ENCODE peak calls at places on chromosomes 4 and X, in seven cellular contexts. L is A549, E is IMR-90, G is GM12878, R is H1, C is HepG2, Y is K562. N is an unnamed sample.

GRCh38 chrX:126551306-126551705 is 1.3 kb downstream of the DCAF12L1 start:
- DNase-seq in L (no peak), E (no peak), G (no peak), R (no peak), C (no peak), Y (no peak), N (no peak)

GRCh38 chr4:156677656-156678055 is 293.9 kb downstream of the PDGFC start:
- DNase-seq in L (no peak), E (no peak), G (no peak), R (no peak), C (no peak), Y (no peak), N (no peak)

GRCh38 chr4:54663181-54663580 is 5.4 kb downstream of the KIT start:
- DNase-seq in L (no peak), E (no peak), G (no peak), R (peak; percentile 3), C (no peak), Y (no peak), N (no peak)

GRCh38 chr4:152382057-152382785 is 153.7 kb downstream of the FBXW7 start:
- DNase-seq in L (no peak), E (peak; percentile 21), G (no peak), R (no peak), C (no peak), Y (no peak), N (no peak)

GRCh38 chrX:131677655-131678628 is 134.1 kb downstream of the OR13H1 start:
- DNase-seq in L (peak; percentile 71), E (peak; percentile 3), G (no peak), R (peak; percentile 70), C (peak; percentile 18), Y (peak; percentile 50), N (peak; percentile 74)

GRCh38 chr4:80138556-80139538 is 58.5 kb upstream of the PRDM8 start:
- DNase-seq in L (no peak), E (peak; percentile 82), G (peak; percentile 12), R (no peak), C (no peak), Y (no peak), N (no peak)

GRCh38 chr4:101972791-101973190 is 182.3 kb downstream of the BANK1 start:
- DNase-seq in L (no peak), E (no peak), G (no peak), R (no peak), C (no peak), Y (no peak), N (no peak)

GRCh38 chr4:38989487-38989886 is 42.7 kb downstream of the TMEM156 start:
- DNase-seq in L (no peak), E (peak; percentile 65), G (no peak), R (no peak), C (no peak), Y (no peak), N (no peak)

GRCh38 chr4:158535130-158535614 is 13.5 kb downstream of the RXFP1 start:
- DNase-seq in L (no peak), E (peak; percentile 80), G (no peak), R (no peak), C (no peak), Y (peak; percentile 23), N (no peak)

GRCh38 chr4:26838055-26838842 is 22.4 kb upstream of the STIM2 start:
- DNase-seq in L (no peak), E (no peak), G (no peak), R (no peak), C (no peak), Y (no peak), N (no peak)

GRCh38 chr4:24763631-24764302 is 31.6 kb upstream of the SOD3 start:
- DNase-seq in L (no peak), E (peak; percentile 74), G (no peak), R (no peak), C (no peak), Y (no peak), N (no peak)

GRCh38 chr4:85994576-85994975 is 365.3 kb downstream of the MAPK10 start:
- DNase-seq in L (no peak), E (no peak), G (no peak), R (no peak), C (no peak), Y (no peak), N (no peak)

GRCh38 chrX:138945219-138945618 is 233.7 kb upstream of the FGF13 start:
- DNase-seq in L (no peak), E (no peak), G (no peak), R (no peak), C (no peak), Y (peak; percentile 39), N (no peak)

GRCh38 chrX:19907794-19908193 is 20.4 kb upstream of the SH3KBP1 start:
- DNase-seq in L (no peak), E (no peak), G (no peak), R (no peak), C (no peak), Y (no peak), N (no peak)

GRCh38 chrX:102963955-102964354 is 26.9 kb downstream of the RAB40AL start:
- DNase-seq in L (no peak), E (no peak), G (no peak), R (no peak), C (no peak), Y (no peak), N (no peak)

GRCh38 chrX:37926700-37927099 is 79.3 kb upstream of the DYNLT3 start:
- DNase-seq in L (peak; percentile 2), E (peak; percentile 41), G (peak; percentile 4), R (no peak), C (peak; percentile 25), Y (peak; percentile 17), N (peak; percentile 8)

GRCh38 chr4:127868196-127868595 is 12.5 kb upstream of the PLK4 start:
- DNase-seq in L (no peak), E (peak; percentile 55), G (no peak), R (no peak), C (no peak), Y (no peak), N (no peak)

GRCh38 chrX:139758250-139758649 is 50.3 kb upstream of the MCF2 start:
- DNase-seq in L (no peak), E (no peak), G (no peak), R (peak; percentile 49), C (no peak), Y (peak; percentile 38), N (no peak)

GRCh38 chrX:153791104-153791852 is 2.9 kb downstream of the IDH3G start:
- DNase-seq in L (no peak), E (no peak), G (no peak), R (no peak), C (no peak), Y (peak; percentile 67), N (no peak)

GRCh38 chr4:151035321-151035720 is 20.2 kb upstream of the LRBA start:
- DNase-seq in L (no peak), E (no peak), G (no peak), R (no peak), C (peak; percentile 41), Y (no peak), N (no peak)

GRCh38 chrX:8067754-8068469 is 103.2 kb downstream of the VCX2 start:
- DNase-seq in L (no peak), E (peak; percentile 28), G (no peak), R (no peak), C (no peak), Y (no peak), N (no peak)

GRCh38 chr4:54986095-54986846 is 139.1 kb downstream of the KDR start:
- DNase-seq in L (no peak), E (no peak), G (no peak), R (peak; percentile 56), C (no peak), Y (no peak), N (no peak)

GRCh38 chr4:168540086-168540864 is 43.4 kb downstream of the PALLD start:
- DNase-seq in L (no peak), E (peak; percentile 86), G (no peak), R (no peak), C (no peak), Y (no peak), N (no peak)

GRCh38 chr4:164011791-164012190 is 517.3 kb downstream of the TMA16 start:
- DNase-seq in L (no peak), E (no peak), G (no peak), R (no peak), C (no peak), Y (no peak), N (no peak)

GRCh38 chr4:93764647-93765246 is 63.8 kb upstream of the ATOH1 start:
- DNase-seq in L (peak; percentile 15), E (peak; percentile 44), G (no peak), R (no peak), C (peak; percentile 18), Y (peak; percentile 47), N (peak; percentile 33)

GRCh38 chrX:153065389-153065788 is 6.9 kb upstream of the PNMA6A start:
- DNase-seq in L (peak; percentile 13), E (no peak), G (no peak), R (no peak), C (peak; percentile 44), Y (peak; percentile 37), N (no peak)

GRCh38 chrX:40462797-40463196 is 118.0 kb upstream of the ATP6AP2 start:
- DNase-seq in L (no peak), E (no peak), G (no peak), R (no peak), C (no peak), Y (no peak), N (no peak)

GRCh38 chr4:154779362-154779947 is 1.6 kb upstream of the RBM46 start:
- DNase-seq in L (peak; percentile 13), E (peak; percentile 39), G (no peak), R (no peak), C (peak; percentile 23), Y (peak; percentile 14), N (peak; percentile 33)

GRCh38 chr4:143353797-143354196 is 17.1 kb downstream of the GAB1 start:
- DNase-seq in L (no peak), E (no peak), G (no peak), R (no peak), C (no peak), Y (no peak), N (no peak)

GRCh38 chr4:7876096-7876993 is 63.3 kb downstream of the AFAP1 start:
- DNase-seq in L (peak; percentile 75), E (peak; percentile 73), G (no peak), R (no peak), C (peak; percentile 55), Y (peak; percentile 8), N (peak; percentile 54)
- TF ChIP-seq RFX5 in L (peak; percentile 22), E (no peak), G (no peak), R (no peak), C (no peak), Y (no peak), N (no peak)

DNA sequence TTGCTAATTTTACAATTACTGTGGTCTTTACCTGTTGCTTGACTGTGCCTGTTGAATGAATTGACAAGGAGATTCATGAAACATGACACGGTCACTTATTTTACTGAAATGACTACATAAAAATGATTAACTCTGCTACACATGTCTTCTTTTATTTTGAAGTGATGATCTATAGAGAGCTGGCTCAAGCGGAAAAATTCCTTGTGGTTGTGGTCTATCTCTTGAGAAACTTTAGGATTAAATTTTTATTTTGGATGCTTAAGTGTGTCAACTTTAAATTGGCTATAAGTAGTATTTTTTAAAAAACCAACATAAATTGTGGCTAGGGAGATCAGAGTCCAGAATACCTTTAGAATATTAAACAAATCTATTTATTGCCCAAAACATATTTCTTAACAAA is 131.8 kb upstream of the PITX2 start:
- DNase-seq in L (no peak), E (no peak), G (no peak), R (no peak), C (no peak), Y (no peak), N (no peak)
- TF ChIP-seq RFX5 in L (no peak), E (no peak), G (no peak), R (no peak), C (no peak), Y (no peak), N (no peak)

GRCh38 chr4:11954093-11954492 is 525.4 kb upstream of the HS3ST1 start:
- DNase-seq in L (peak; percentile 0), E (no peak), G (no peak), R (no peak), C (no peak), Y (no peak), N (no peak)
- TF ChIP-seq RFX5 in L (no peak), E (no peak), G (no peak), R (no peak), C (no peak), Y (no peak), N (no peak)

GRCh38 chr4:10526431-10527222 is 69.4 kb upstream of the ZNF518B start:
- DNase-seq in L (no peak), E (no peak), G (no peak), R (no peak), C (no peak), Y (peak; percentile 42), N (no peak)
- TF ChIP-seq RFX5 in L (no peak), E (no peak), G (no peak), R (no peak), C (no peak), Y (no peak), N (no peak)